ENCODE peak calls at places on chromosome 12, in eight cellular contexts. Z, B, G, U, C, N, P and S are unnamed samples.

GRCh38 chr12:57754411-57755193 is at the start of gene MARCHF9:
- DNase-seq in Z (peak), B (peak), G (peak), U (no peak), C (no peak), N (no peak), P (peak), S (peak)

GRCh38 chr12:24751181-24751580 is 197.7 kb downstream of the BCAT1 start:
- DNase-seq in Z (no peak), B (no peak), G (no peak), U (peak), C (no peak), N (no peak), P (no peak), S (no peak)

GRCh38 chr12:8829621-8830020 is 7.2 kb downstream of the A2ML1 start:
- DNase-seq in Z (no peak), B (no peak), G (no peak), U (no peak), C (no peak), N (no peak), P (no peak), S (no peak)

GRCh38 chr12:54569995-54570531 is 18.4 kb downstream of the PPP1R1A start:
- DNase-seq in Z (no peak), B (no peak), G (peak), U (no peak), C (no peak), N (no peak), P (no peak), S (no peak)

GRCh38 chr12:115468087-115468510 is 784.1 kb upstream of the TBX3 start:
- DNase-seq in Z (no peak), B (no peak), G (no peak), U (peak), C (no peak), N (no peak), P (peak), S (peak)

GRCh38 chr12:104928036-104928770 is 29.9 kb downstream of the SLC41A2 start:
- DNase-seq in Z (no peak), B (no peak), G (no peak), U (peak), C (no peak), N (no peak), P (no peak), S (no peak)

GRCh38 chr12:65720136-65720535 is 104.1 kb upstream of the HMGA2 start:
- DNase-seq in Z (no peak), B (no peak), G (no peak), U (peak), C (no peak), N (no peak), P (peak), S (no peak)

GRCh38 chr12:2301531-2302461 is 249.0 kb downstream of the CACNA1C start:
- DNase-seq in Z (no peak), B (peak), G (no peak), U (peak), C (no peak), N (peak), P (no peak), S (no peak)

GRCh38 chr12:82862876-82863649 is 176.4 kb downstream of the TMTC2 start:
- DNase-seq in Z (no peak), B (no peak), G (no peak), U (no peak), C (no peak), N (no peak), P (no peak), S (no peak)

GRCh38 chr12:113230315-113231274 is 9.3 kb downstream of the TPCN1 start:
- DNase-seq in Z (no peak), B (peak), G (peak), U (no peak), C (no peak), N (no peak), P (no peak), S (peak)
- H3K27ac ChIP-seq in Z (no peak), B (peak), G (peak), U (no peak), C (no peak), N (peak), P (no peak), S (peak)

GRCh38 chr12:125775507-125775906 is 710.3 kb downstream of the AACS start:
- DNase-seq in Z (no peak), B (no peak), G (no peak), U (no peak), C (no peak), N (no peak), P (no peak), S (no peak)
- H3K27ac ChIP-seq in Z (no peak), B (no peak), G (no peak), U (no peak), C (no peak), N (no peak), P (no peak), S (no peak)

DNA sequence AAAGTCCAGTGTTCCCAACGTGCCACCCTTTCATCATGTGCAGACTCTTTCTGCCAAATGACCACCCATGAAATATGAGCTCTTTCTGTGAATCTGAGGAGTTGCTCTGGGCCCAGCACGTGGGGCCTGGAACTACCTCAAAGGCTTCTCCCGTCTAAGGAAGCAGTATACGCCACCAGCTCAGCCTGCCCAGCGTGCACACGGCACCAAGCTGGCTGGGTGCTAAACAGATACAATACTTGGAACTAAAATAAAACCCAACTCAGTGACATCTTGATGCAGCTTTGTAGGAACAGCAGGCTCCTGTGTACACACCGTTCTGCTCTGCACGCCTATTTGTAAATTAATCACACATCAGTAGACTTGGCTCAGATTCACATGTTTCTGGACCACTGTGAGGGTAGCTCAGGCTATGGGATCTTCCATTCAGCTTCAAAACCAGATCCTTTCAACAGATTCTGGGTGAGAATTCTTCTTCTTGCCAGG is 74.8 kb downstream of the ARL6IP4 start:
- DNase-seq in Z (no peak), B (no peak), G (no peak), U (no peak), C (no peak), N (no peak), P (no peak), S (no peak)
- H3K27ac ChIP-seq in Z (no peak), B (no peak), G (no peak), U (no peak), C (no peak), N (no peak), P (no peak), S (no peak)

DNA sequence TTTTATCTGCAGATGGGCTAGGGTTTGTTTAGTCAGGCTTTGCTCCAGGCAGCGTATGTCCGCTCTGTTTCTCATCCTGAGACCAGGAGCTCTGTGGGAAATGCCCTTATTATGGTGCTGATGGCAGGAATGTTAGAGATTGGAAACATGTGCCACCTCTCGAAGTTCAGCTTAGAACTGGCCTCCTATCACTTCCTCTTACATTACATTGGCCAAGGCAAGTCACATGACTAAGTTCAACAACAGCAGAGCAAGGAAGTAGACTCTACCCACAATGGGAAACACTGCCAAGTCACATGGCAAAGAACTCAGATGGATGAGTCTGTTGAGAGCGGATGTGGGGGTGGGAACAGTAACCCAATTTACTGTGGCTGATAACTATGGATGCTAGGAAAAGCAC is 161.9 kb upstream of the WSCD2 start:
- DNase-seq in Z (no peak), B (no peak), G (no peak), U (peak), C (no peak), N (no peak), P (no peak), S (no peak)
- H3K27ac ChIP-seq in Z (no peak), B (no peak), G (no peak), U (no peak), C (no peak), N (no peak), P (no peak), S (no peak)

DNA sequence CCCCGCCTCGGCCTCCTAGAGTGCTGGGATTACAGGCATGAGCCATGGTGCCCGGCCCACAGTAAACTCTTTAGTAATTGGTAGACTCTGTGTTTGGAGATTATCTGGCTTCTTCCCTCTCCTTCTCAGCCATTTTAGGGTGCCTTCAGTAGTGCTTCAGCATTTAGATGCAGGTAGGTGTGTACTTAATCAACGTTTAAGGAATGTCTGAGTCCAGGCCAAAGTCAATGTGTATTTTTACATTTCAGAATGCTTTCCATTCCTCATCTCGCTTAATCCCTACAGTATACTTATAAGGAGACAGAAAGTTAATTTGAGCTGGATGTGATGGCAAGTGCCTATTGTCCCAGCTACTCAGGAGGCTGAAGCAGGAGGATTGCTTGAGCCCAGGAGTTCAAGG is 20.5 kb upstream of the MGP start:
- DNase-seq in Z (no peak), B (no peak), G (no peak), U (no peak), C (no peak), N (no peak), P (no peak), S (no peak)
- H3K27ac ChIP-seq in Z (no peak), B (peak), G (peak), U (no peak), C (no peak), N (peak), P (no peak), S (no peak)